ENCODE peak calls at places on chromosomes 16 and 17, in six cellular contexts. C is HCT116, K is heart right ventricle, G is uterus, W is IMR-90, M is endodermal cell. R is an unnamed sample.

GRCh38 chr17:35069311-35069710 is 5.8 kb upstream of the RFFL start:
- DNase-seq in K (no peak), C (no peak), W (peak; percentile 66), M (no peak), G (no peak), R (no peak)

GRCh38 chr17:27525836-27526235 is 69.6 kb downstream of the KSR1 start:
- DNase-seq in K (no peak), G (no peak), M (no peak), C (no peak), W (no peak), R (no peak)

GRCh38 chr17:37476431-37477130 is 13.1 kb upstream of the DUSP14 start:
- DNase-seq in W (peak; percentile 55), K (peak; percentile 29), M (no peak), G (no peak), C (no peak), R (no peak)

GRCh38 chr17:77769762-77770161 is 188.7 kb upstream of the TNRC6C start:
- DNase-seq in W (no peak), C (no peak), M (peak; percentile 71), K (no peak), G (no peak), R (no peak)

GRCh38 chr16:75758215-75758614 is 31.9 kb upstream of the CPHXL start:
- DNase-seq in C (no peak), G (no peak), M (no peak), K (no peak), W (peak; percentile 19), R (peak; percentile 14)

GRCh38 chr16:2956566-2956956 is 7.5 kb upstream of the KREMEN2 start:
- DNase-seq in K (no peak), C (no peak), W (no peak), G (no peak), M (peak; percentile 53), R (no peak)

GRCh38 chr16:54334208-54334607 is 47.6 kb upstream of the IRX3 start:
- DNase-seq in G (no peak), C (no peak), W (no peak), K (no peak), M (no peak), R (no peak)

GRCh38 chr17:40550608-40551007 is 14.7 kb downstream of the CCR7 start:
- DNase-seq in G (peak; percentile 79), W (peak; percentile 74), M (peak; percentile 41), K (peak; percentile 69), C (no peak), R (no peak)

GRCh38 chr16:13306153-13306552 is 404.8 kb downstream of the SHISA9 start:
- DNase-seq in M (no peak), G (no peak), K (no peak), W (no peak), C (no peak), R (no peak)

GRCh38 chr17:34624767-34625389 is 45.5 kb downstream of the TMEM132E start:
- DNase-seq in W (no peak), K (no peak), M (no peak), C (no peak), G (no peak), R (no peak)

GRCh38 chr17:81252336-81253329 is 13.5 kb downstream of the NDUFAF8 start:
- DNase-seq in M (no peak), W (no peak), C (no peak), K (peak; percentile 13), G (no peak), R (no peak)

GRCh38 chr17:18319604-18320256 is 4.6 kb downstream of the SMCR8 start:
- DNase-seq in K (no peak), M (peak; percentile 88), G (no peak), C (no peak), W (peak; percentile 68), R (peak; percentile 18)

GRCh38 chr16:2845116-2845515 is 12.9 kb downstream of the PRSS22 start:
- DNase-seq in M (no peak), W (no peak), G (no peak), K (no peak), C (no peak), R (no peak)

GRCh38 chr17:78038748-78039288 is 80.3 kb downstream of the TNRC6C start:
- DNase-seq in C (no peak), M (no peak), K (no peak), G (no peak), W (no peak), R (no peak)

GRCh38 chr16:48720266-48720665 is 110.3 kb upstream of the N4BP1 start:
- DNase-seq in W (peak; percentile 22), C (no peak), M (peak; percentile 89), K (no peak), G (no peak), R (no peak)

GRCh38 chr16:3101841-3102470 is 2.9 kb upstream of the ZSCAN10 start:
- DNase-seq in K (no peak), W (no peak), G (no peak), C (no peak), M (peak; percentile 89), R (no peak)

GRCh38 chr16:86510465-86511261 is at the start of gene FOXF1:
- DNase-seq in K (peak; percentile 35), C (no peak), G (no peak), W (peak; percentile 83), M (peak; percentile 85), R (no peak)

GRCh38 chr17:18014006-18014405 is 25.0 kb downstream of the ATPAF2 start:
- DNase-seq in M (no peak), K (no peak), G (no peak), C (no peak), W (no peak), R (no peak)

DNA sequence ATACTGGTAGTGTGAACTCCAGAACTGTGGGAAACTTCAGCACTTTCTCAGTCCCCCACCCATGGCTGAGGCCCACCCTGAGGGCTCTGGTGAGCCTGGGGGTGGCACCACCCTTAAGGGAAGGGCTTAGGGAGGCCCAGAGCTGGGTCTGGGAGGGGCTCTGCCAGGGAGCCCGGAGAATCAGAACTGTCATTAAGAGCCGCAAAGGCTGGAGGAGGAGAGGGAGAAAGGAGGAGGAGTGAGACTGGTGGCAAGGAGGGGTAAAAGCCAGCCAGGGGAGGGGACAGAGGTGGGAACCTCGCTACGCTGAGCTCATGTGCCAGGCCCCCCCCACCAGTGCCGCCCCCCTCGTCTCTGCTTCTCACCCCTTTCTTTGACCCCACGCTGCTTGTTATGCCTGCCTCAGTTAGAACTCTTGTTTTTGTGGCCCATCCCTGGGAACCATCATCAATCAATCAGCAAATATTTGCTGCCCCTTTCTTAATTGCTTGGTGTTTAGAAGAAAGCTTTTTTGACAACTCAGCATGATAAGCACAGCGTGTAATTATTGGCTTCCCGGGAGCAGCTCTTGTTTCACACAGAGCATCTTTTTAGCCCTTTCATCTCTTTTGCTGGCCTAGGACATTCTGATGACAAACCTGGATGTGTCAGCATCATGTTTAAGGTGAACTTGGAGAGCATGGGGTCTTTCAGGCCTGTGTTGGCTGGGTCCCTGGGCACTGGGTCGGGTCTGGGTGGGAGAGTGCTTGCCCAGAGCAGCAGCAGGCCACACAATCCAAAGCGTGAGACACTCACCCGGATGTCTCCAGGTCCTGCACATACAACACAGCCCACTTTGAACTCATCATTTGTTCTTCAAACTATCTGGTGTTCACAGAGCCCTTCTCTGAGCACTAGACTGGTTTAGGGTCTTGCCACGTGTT is 77.7 kb downstream of the NETO2 start:
- DNase-seq in C (no peak), M (peak; percentile 61), K (no peak), W (no peak), G (no peak), R (no peak)
- TF ChIP-seq CTCF in C (no peak), M (no peak), K (no peak), W (no peak), G (no peak), R (no peak)

DNA sequence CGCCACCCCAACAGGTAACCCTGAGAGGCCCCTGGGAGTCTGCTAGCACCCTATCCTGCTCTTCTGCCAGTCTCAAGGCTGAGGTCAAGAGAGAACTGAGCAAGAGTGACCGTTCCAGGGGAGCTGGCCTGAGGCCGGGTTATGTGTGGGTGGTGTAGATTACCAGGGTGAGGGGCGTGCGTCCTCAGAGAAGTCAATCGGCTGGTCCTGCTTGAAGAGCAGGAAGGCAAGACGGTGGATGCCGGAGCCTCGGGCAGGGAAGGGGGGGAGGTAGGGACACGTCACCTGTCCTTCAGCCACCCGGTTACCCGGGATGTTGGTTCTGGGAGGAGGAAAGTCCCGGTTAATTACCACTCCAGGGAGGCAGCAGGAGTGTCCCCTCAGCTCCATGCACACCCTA is 2.6 kb upstream of the TRIM65 start:
- DNase-seq in C (no peak), M (peak; percentile 45), K (no peak), G (no peak), W (no peak), R (no peak)
- H3K36me3 ChIP-seq in C (peaks cover 40% of the 10 kb centered on the region), M (peaks cover 43% of the 10 kb centered on the region), K (peaks cover 6% of the 10 kb centered on the region), G (no peaks in the 10 kb centered on the region), W (peaks cover 30% of the 10 kb centered on the region), R (no peaks in the 10 kb centered on the region)

GRCh38 chr17:49021768-49022103 is 24.6 kb downstream of the IGF2BP1 start:
- DNase-seq in W (no peak), M (no peak), G (no peak), C (no peak), K (no peak), R (no peak)

GRCh38 chr17:49021095-49021767 is 24.0 kb downstream of the IGF2BP1 start:
- DNase-seq in G (no peak), K (no peak), M (peak; percentile 75), C (no peak), W (peak; percentile 29), R (no peak)

GRCh38 chr17:49020609-49021008 is 23.4 kb downstream of the IGF2BP1 start:
- DNase-seq in G (no peak), K (no peak), W (no peak), C (no peak), M (peak; percentile 47), R (no peak)

GRCh38 chr17:49024523-49024922 is 27.3 kb downstream of the IGF2BP1 start:
- DNase-seq in G (no peak), K (no peak), C (no peak), M (no peak), W (no peak), R (no peak)

DNA sequence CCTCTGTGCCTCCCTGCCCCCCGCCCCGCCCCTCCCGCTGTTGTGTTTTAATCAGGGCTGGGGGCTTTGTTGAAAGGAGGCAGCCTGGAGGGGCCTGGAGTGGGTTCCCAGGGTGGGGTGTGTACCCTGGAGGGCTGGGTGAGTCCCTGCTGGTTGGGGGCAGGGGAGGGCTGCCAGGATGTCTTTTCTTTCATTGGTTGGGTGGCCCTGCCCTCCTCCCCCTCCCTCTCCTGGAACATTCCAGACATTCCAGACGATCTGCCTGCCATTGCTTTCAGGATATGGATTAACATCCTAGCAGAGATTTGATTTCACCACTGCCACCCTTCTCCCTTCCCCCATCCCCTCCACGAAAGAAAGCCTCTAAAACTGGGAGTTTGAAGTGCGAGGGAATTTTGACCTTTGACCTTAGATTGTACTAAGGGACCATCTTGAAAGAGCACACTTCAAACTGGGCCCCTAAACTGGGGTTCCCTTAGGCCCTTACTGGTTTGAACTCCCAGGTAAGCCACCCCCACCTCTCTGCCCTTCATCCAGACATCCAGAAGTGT is 25.3 kb downstream of the IGF2BP1 start:
- DNase-seq in W (peak; percentile 49), K (no peak), M (peak; percentile 98), G (no peak), C (no peak), R (no peak)
- H3K4me3 ChIP-seq in W (no peak overlapping the region), K (no peak overlapping the region), M (peak overlapping the region; percentile 68), G (no peak overlapping the region), C (no peak overlapping the region), R (no peak overlapping the region)

DNA sequence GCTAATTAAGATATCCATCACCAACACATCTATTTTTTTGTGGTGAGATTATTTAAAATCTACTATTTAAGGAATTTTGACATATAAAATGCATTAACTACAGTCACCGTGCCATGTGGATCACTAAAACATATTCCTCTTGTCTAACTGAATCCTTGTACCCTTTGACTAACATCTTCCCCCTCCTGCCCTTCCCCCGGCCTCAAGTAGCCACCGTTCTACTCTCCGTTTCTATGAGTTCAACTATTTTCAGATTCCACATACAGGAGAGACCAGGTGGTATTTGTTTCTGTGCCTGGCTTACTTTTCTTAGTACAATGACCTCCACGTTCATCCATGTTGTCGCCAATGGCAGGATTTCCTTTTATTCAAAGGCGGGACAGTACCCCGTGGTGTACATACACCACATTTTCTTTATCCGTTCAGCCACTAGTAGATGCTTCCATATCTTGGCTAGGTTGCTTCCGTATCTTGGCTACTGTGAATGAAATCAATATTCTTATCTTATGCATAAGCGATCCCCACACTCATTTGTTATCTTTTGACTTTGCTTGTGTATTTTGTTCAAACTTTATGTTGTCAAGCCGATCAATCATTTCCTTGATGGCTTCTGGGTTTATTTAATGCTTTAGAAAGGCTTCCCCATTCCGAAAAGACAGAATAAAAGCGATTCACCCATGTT is 134.7 kb downstream of the KCNJ12 start:
- DNase-seq in G (no peak), K (no peak), W (no peak), C (no peak), M (peak; percentile 49), R (no peak)
- TF ChIP-seq CTCF in G (no peak), K (no peak), W (no peak), C (no peak), M (no peak), R (no peak)